ENCODE peak calls at places on chromosomes 6 and 20, in seven cellular contexts. V, C, M, X, S, J and U are unnamed samples.

GRCh38 chr20:63567132-63567381 is 7.0 kb downstream of the HELZ2 start:
- DNase-seq in V (no peak), C (peak; percentile 81), M (no peak), X (no peak), S (no peak), J (no peak), U (no peak)

GRCh38 chr6:83615025-83615999 is 93.6 kb downstream of the SNAP91 start:
- DNase-seq in V (peak; percentile 53), C (no peak), M (peak; percentile 43), X (peak; percentile 58), S (no peak), J (no peak), U (no peak)

GRCh38 chr20:59667981-59668515 is 63.7 kb downstream of the PHACTR3 start:
- DNase-seq in V (no peak), C (no peak), M (no peak), X (no peak), S (no peak), J (no peak), U (no peak)

GRCh38 chr20:55580475-55580874 is 424.8 kb downstream of the CBLN4 start:
- DNase-seq in V (no peak), C (no peak), M (no peak), X (no peak), S (no peak), J (no peak), U (no peak)

GRCh38 chr6:89085409-89086012 is 5.0 kb downstream of the PNRC1 start:
- DNase-seq in V (no peak), C (no peak), M (no peak), X (no peak), S (no peak), J (no peak), U (no peak)

GRCh38 chr6:148379966-148380653 is 37.5 kb downstream of the SASH1 start:
- DNase-seq in V (no peak), C (no peak), M (no peak), X (no peak), S (no peak), J (no peak), U (peak; percentile 60)

GRCh38 chr6:56017198-56017597 is 141.8 kb upstream of the BMP5 start:
- DNase-seq in V (no peak), C (no peak), M (no peak), X (no peak), S (no peak), J (no peak), U (no peak)

GRCh38 chr6:150118642-150119041 is 24.2 kb upstream of the PPP1R14C start:
- DNase-seq in V (no peak), C (no peak), M (no peak), X (no peak), S (no peak), J (no peak), U (no peak)

GRCh38 chr20:49230575-49231211 is 11.5 kb downstream of the DDX27 start:
- DNase-seq in V (no peak), C (no peak), M (no peak), X (no peak), S (peak; percentile 24), J (peak; percentile 69), U (peak; percentile 93)

GRCh38 chr20:18431206-18431605 is 35.6 kb downstream of the DZANK1 start:
- DNase-seq in V (peak; percentile 42), C (no peak), M (no peak), X (peak; percentile 63), S (no peak), J (no peak), U (no peak)

GRCh38 chr6:134674562-134674961 is 275.3 kb downstream of the ALDH8A1 start:
- DNase-seq in V (no peak), C (no peak), M (no peak), X (no peak), S (no peak), J (no peak), U (no peak)

GRCh38 chr6:123515715-123516114 is 121.0 kb downstream of the TRDN start:
- DNase-seq in V (no peak), C (no peak), M (peak; percentile 9), X (no peak), S (no peak), J (no peak), U (no peak)
- TF ChIP-seq CTCF in V (no peak), C (no peak), M (no peak), X (no peak), S (no peak), J (no peak), U (no peak)

DNA sequence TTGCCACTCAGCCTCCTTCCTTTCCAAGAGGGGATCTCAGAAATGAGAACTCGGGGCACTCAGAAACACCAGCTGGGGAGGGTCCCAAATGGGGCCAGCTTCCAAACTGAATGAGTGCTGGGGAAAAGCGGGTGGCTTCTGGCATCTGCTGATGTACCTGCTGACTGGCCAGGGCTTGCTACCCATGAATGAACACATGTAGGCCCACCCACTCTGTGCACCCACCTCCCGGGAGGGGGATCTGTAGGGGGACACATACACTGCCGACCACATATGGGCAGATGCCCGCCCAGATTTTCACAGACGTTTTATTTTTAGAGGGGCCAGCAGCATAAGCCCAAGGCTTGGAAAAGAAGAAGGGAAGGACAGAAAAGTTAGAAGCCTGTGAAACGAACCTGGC is 231.9 kb upstream of the RNF24 start:
- DNase-seq in V (no peak), C (no peak), M (no peak), X (no peak), S (no peak), J (no peak), U (no peak)
- H3K4me3 ChIP-seq in V (no peak overlapping the region), C (no peak overlapping the region), M (peak overlapping the region; percentile 6), X (no peak overlapping the region), S (no peak overlapping the region), J (no peak overlapping the region), U (no peak overlapping the region)

DNA sequence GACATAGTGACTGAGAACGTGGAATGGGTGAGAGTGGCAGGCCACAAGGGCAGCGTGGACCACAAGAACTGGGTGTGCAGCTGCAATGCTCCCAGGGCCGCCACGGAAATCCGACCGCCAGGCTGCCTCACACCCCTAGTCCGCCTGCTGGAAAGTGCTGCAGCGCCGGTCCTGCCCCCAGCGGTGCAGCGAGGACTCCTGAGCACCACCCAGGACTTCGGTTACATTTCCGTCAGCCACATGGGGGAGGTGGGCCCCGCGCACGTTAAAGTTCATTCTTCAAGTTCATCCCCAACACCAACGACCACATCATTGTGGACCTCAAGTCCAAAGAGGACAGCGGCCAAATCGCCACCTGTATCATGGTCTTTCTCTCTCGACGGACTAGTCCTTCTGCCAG is 126.1 kb upstream of the CARMIL1 start:
- DNase-seq in V (no peak), C (peak; percentile 37), M (no peak), X (no peak), S (no peak), J (no peak), U (no peak)
- H3K27ac ChIP-seq in V (no peak overlapping the region), C (no peak overlapping the region), M (no peak overlapping the region), X (no peak overlapping the region), S (no peak overlapping the region), J (no peak overlapping the region), U (no peak overlapping the region)

DNA sequence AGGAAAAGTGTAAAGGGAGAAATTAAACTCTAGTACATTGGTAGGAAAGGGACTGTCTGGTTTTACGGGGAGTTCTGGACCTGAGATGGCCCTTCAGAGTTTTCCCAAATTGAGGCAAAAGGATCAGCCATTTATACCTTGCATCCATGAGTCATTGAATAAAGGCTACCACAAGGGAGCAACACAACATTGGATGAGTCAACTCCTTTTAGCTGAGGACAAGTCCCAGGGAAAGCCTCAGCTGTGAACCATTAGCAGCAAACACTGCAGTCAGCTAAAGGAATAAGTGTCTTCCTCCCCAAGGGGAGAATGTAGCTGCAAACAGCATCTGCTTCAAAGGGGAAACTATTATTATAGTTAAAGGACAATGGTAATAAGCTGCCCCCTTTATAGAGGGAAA is 468.7 kb upstream of the ID4 start:
- DNase-seq in V (no peak), C (no peak), M (peak; percentile 20), X (no peak), S (no peak), J (no peak), U (no peak)
- TF ChIP-seq CTCF in V (no peak), C (no peak), M (no peak), X (peak; percentile 13), S (no peak), J (no peak), U (no peak)

GRCh38 chr6:34143196-34143883 is 2.5 kb downstream of the GRM4 start:
- DNase-seq in V (no peak), C (no peak), M (no peak), X (peak; percentile 68), S (no peak), J (no peak), U (peak; percentile 55)
- H3K4me3 ChIP-seq in V (no peak overlapping the region), C (peak overlapping the region; percentile 46), M (no peak overlapping the region), X (peak overlapping the region; percentile 74), S (no peak overlapping the region), J (peak overlapping the region; percentile 42), U (peak overlapping the region; percentile 74)

DNA sequence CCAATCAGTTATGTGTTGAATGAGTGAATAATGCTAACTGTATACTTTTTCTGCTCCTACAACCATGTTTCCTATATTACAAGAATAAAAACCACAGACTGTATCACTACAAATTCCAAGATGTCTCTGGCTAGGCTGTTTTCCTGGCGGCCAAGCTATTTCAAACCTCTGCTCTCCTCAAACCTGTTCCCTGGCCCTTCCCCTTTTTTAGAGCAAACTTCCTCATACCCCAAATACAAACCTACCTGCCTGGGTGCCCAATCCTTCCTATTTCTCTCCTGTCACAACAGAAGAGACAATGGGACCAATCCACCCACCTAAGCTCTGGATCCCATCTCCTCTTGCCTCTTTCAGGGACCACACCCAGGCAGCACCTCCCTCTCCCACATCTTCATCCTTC is 7.5 kb downstream of the TOMM34 start:
- DNase-seq in V (no peak), C (no peak), M (no peak), X (no peak), S (no peak), J (no peak), U (no peak)
- H3K27ac ChIP-seq in V (no peak overlapping the region), C (no peak overlapping the region), M (no peak overlapping the region), X (no peak overlapping the region), S (no peak overlapping the region), J (no peak overlapping the region), U (no peak overlapping the region)

GRCh38 chr20:21125849-21126840 is at the start of gene KIZ:
- DNase-seq in V (peak; percentile 99), C (peak; percentile 99), M (peak; percentile 94), X (peak; percentile 99), S (peak; percentile 98), J (peak; percentile 98), U (peak; percentile 96)
- TF ChIP-seq CTCF in V (peak; percentile 46), C (peak; percentile 19), M (peak; percentile 18), X (peak; percentile 69), S (peak; percentile 19), J (peak; percentile 47), U (peak; percentile 25)